ENCODE peak calls at places on chromosome 22, in five cellular contexts. One of them, this sample, is unnamed.

GRCh38 chr22:49349181-49349835 is 478.4 kb downstream of the BRD1 start:
- DNase-seq in fibroblast of pulmonary artery: no peak
- DNase-seq in astrocyte of the cerebellum: no peak
- DNase-seq in right atrium auricular region: no peak
- DNase-seq in HFF-Myc: no peak
- DNase-seq in this sample: no peak

GRCh38 chr22:32562916-32563315 is 88.3 kb downstream of the FBXO7 start:
- DNase-seq in HFF-Myc: no peak
- DNase-seq in astrocyte of the cerebellum: no peak
- DNase-seq in fibroblast of pulmonary artery: no peak
- DNase-seq in right atrium auricular region: no peak
- DNase-seq in this sample: no peak

GRCh38 chr22:47090591-47091240 is 328.3 kb downstream of the TBC1D22A start:
- DNase-seq in right atrium auricular region: no peak
- DNase-seq in astrocyte of the cerebellum: no peak
- DNase-seq in HFF-Myc: no peak
- DNase-seq in fibroblast of pulmonary artery: peak
- DNase-seq in this sample: no peak

GRCh38 chr22:49431559-49431958 is 396.1 kb downstream of the BRD1 start:
- DNase-seq in astrocyte of the cerebellum: no peak
- DNase-seq in fibroblast of pulmonary artery: no peak
- DNase-seq in HFF-Myc: no peak
- DNase-seq in right atrium auricular region: no peak
- DNase-seq in this sample: no peak

GRCh38 chr22:42397332-42398246 is 34.6 kb downstream of the NFAM1 start:
- DNase-seq in astrocyte of the cerebellum: no peak
- DNase-seq in fibroblast of pulmonary artery: no peak
- DNase-seq in HFF-Myc: no peak
- DNase-seq in right atrium auricular region: peak
- DNase-seq in this sample: no peak

GRCh38 chr22:41517172-41518047 is 26.9 kb downstream of the POLR3H start:
- DNase-seq in fibroblast of pulmonary artery: peak
- DNase-seq in right atrium auricular region: peak
- DNase-seq in HFF-Myc: no peak
- DNase-seq in astrocyte of the cerebellum: no peak
- DNase-seq in this sample: peak

GRCh38 chr22:26897384-26897783 is 240.0 kb downstream of the MIAT start:
- DNase-seq in fibroblast of pulmonary artery: no peak
- DNase-seq in right atrium auricular region: no peak
- DNase-seq in HFF-Myc: no peak
- DNase-seq in astrocyte of the cerebellum: no peak
- DNase-seq in this sample: peak

GRCh38 chr22:27046603-27047002 is 389.2 kb downstream of the MIAT start:
- DNase-seq in HFF-Myc: no peak
- DNase-seq in right atrium auricular region: no peak
- DNase-seq in fibroblast of pulmonary artery: no peak
- DNase-seq in astrocyte of the cerebellum: no peak
- DNase-seq in this sample: no peak

GRCh38 chr22:43642319-43642718 is 169.8 kb downstream of the EFCAB6 start:
- DNase-seq in astrocyte of the cerebellum: no peak
- DNase-seq in HFF-Myc: no peak
- DNase-seq in fibroblast of pulmonary artery: no peak
- DNase-seq in right atrium auricular region: no peak
- DNase-seq in this sample: peak

GRCh38 chr22:46948411-46949144 is 186.1 kb downstream of the TBC1D22A start:
- DNase-seq in right atrium auricular region: no peak
- DNase-seq in HFF-Myc: no peak
- DNase-seq in fibroblast of pulmonary artery: no peak
- DNase-seq in astrocyte of the cerebellum: no peak
- DNase-seq in this sample: peak

GRCh38 chr22:26845016-26845728 is 187.8 kb downstream of the MIAT start:
- DNase-seq in HFF-Myc: no peak
- DNase-seq in astrocyte of the cerebellum: no peak
- DNase-seq in right atrium auricular region: peak
- DNase-seq in fibroblast of pulmonary artery: peak
- DNase-seq in this sample: no peak

GRCh38 chr22:47736166-47737034 is 974.0 kb downstream of the TBC1D22A start:
- DNase-seq in HFF-Myc: no peak
- DNase-seq in right atrium auricular region: no peak
- DNase-seq in astrocyte of the cerebellum: no peak
- DNase-seq in fibroblast of pulmonary artery: no peak
- DNase-seq in this sample: no peak

GRCh38 chr22:27719033-27719341 is 82.6 kb downstream of the MN1 start:
- DNase-seq in astrocyte of the cerebellum: no peak
- DNase-seq in fibroblast of pulmonary artery: no peak
- DNase-seq in right atrium auricular region: no peak
- DNase-seq in HFF-Myc: no peak
- DNase-seq in this sample: no peak

GRCh38 chr22:20243545-20244249 is 24.4 kb downstream of the RTN4R start:
- DNase-seq in HFF-Myc: no peak
- DNase-seq in fibroblast of pulmonary artery: peak
- DNase-seq in astrocyte of the cerebellum: peak
- DNase-seq in right atrium auricular region: peak
- DNase-seq in this sample: no peak

GRCh38 chr22:28795932-28796856 is 4.2 kb downstream of the XBP1 start:
- DNase-seq in right atrium auricular region: no peak
- DNase-seq in astrocyte of the cerebellum: no peak
- DNase-seq in fibroblast of pulmonary artery: no peak
- DNase-seq in HFF-Myc: no peak
- DNase-seq in this sample: no peak

GRCh38 chr22:19478466-19479357 is at the start of gene UFD1:
- DNase-seq in astrocyte of the cerebellum: peak
- DNase-seq in right atrium auricular region: peak
- DNase-seq in HFF-Myc: no peak
- DNase-seq in fibroblast of pulmonary artery: peak
- DNase-seq in this sample: peak

GRCh38 chr22:22403306-22403705 is 105.2 kb downstream of the ZNF280B start:
- DNase-seq in right atrium auricular region: no peak
- DNase-seq in fibroblast of pulmonary artery: no peak
- DNase-seq in astrocyte of the cerebellum: no peak
- DNase-seq in HFF-Myc: no peak
- DNase-seq in this sample: no peak
- TF ChIP-seq CTCF in right atrium auricular region: no peak
- TF ChIP-seq CTCF in fibroblast of pulmonary artery: no peak
- TF ChIP-seq CTCF in astrocyte of the cerebellum: no peak
- TF ChIP-seq CTCF in HFF-Myc: no peak
- TF ChIP-seq CTCF in this sample: no peak

GRCh38 chr22:44668886-44669724 is 32.9 kb upstream of the PRR5 start:
- DNase-seq in HFF-Myc: no peak
- DNase-seq in astrocyte of the cerebellum: no peak
- DNase-seq in right atrium auricular region: no peak
- DNase-seq in fibroblast of pulmonary artery: no peak
- DNase-seq in this sample: no peak

GRCh38 chr22:44667829-44668189 is 34.2 kb upstream of the PRR5 start:
- DNase-seq in fibroblast of pulmonary artery: no peak
- DNase-seq in HFF-Myc: no peak
- DNase-seq in right atrium auricular region: no peak
- DNase-seq in astrocyte of the cerebellum: no peak
- DNase-seq in this sample: no peak

GRCh38 chr22:44670220-44670983 is 31.6 kb upstream of the PRR5 start:
- DNase-seq in right atrium auricular region: no peak
- DNase-seq in fibroblast of pulmonary artery: no peak
- DNase-seq in astrocyte of the cerebellum: no peak
- DNase-seq in HFF-Myc: no peak
- DNase-seq in this sample: no peak

GRCh38 chr22:44668190-44668885 is 33.7 kb upstream of the PRR5 start:
- DNase-seq in right atrium auricular region: no peak
- DNase-seq in astrocyte of the cerebellum: no peak
- DNase-seq in HFF-Myc: no peak
- DNase-seq in fibroblast of pulmonary artery: no peak
- DNase-seq in this sample: no peak

GRCh38 chr22:44669725-44670027 is 32.3 kb upstream of the PRR5 start:
- DNase-seq in fibroblast of pulmonary artery: peak
- DNase-seq in HFF-Myc: no peak
- DNase-seq in right atrium auricular region: no peak
- DNase-seq in astrocyte of the cerebellum: no peak
- DNase-seq in this sample: no peak
- TF ChIP-seq CTCF in fibroblast of pulmonary artery: peak
- TF ChIP-seq CTCF in HFF-Myc: peak
- TF ChIP-seq CTCF in right atrium auricular region: peak
- TF ChIP-seq CTCF in astrocyte of the cerebellum: peak
- TF ChIP-seq CTCF in this sample: peak

DNA sequence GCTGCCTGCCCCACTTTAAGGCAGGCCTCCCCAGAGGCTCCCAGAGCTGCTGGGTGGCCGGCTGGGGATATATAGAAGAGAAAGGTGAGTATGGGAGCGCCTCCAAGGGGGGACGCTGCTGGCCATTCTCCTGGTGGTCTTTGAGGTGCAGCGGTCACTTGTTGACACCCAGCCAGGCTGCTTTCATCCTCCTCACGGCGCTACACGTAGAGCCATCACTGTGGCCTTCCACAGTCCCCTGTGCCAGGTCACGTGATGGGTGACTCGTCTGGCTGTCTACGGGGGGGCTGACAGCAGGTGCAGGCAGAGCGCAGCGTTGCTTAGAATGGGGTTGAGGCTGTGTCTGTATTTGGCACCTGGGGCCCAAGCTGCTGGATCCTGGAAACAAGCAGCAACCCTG is 1.9 kb downstream of the ACR start:
- DNase-seq in right atrium auricular region: peak
- DNase-seq in astrocyte of the cerebellum: no peak
- DNase-seq in HFF-Myc: no peak
- DNase-seq in fibroblast of pulmonary artery: no peak
- DNase-seq in this sample: peak
- TF ChIP-seq CTCF in right atrium auricular region: no peak
- TF ChIP-seq CTCF in astrocyte of the cerebellum: no peak
- TF ChIP-seq CTCF in HFF-Myc: no peak
- TF ChIP-seq CTCF in fibroblast of pulmonary artery: no peak
- TF ChIP-seq CTCF in this sample: no peak

GRCh38 chr22:39177456-39177775 is 24.9 kb upstream of the CBX7 start:
- DNase-seq in astrocyte of the cerebellum: no peak
- DNase-seq in right atrium auricular region: no peak
- DNase-seq in fibroblast of pulmonary artery: no peak
- DNase-seq in HFF-Myc: no peak
- DNase-seq in this sample: peak

GRCh38 chr22:39175127-39176066 is 22.9 kb upstream of the CBX7 start:
- DNase-seq in fibroblast of pulmonary artery: no peak
- DNase-seq in HFF-Myc: no peak
- DNase-seq in right atrium auricular region: no peak
- DNase-seq in astrocyte of the cerebellum: no peak
- DNase-seq in this sample: no peak

GRCh38 chr22:39177791-39178190 is 25.3 kb upstream of the CBX7 start:
- DNase-seq in HFF-Myc: no peak
- DNase-seq in fibroblast of pulmonary artery: no peak
- DNase-seq in right atrium auricular region: no peak
- DNase-seq in astrocyte of the cerebellum: no peak
- DNase-seq in this sample: peak

GRCh38 chr22:39176067-39176621 is 23.7 kb upstream of the CBX7 start:
- DNase-seq in astrocyte of the cerebellum: no peak
- DNase-seq in right atrium auricular region: no peak
- DNase-seq in fibroblast of pulmonary artery: peak
- DNase-seq in HFF-Myc: no peak
- DNase-seq in this sample: no peak

GRCh38 chr22:39176673-39177455 is 24.4 kb upstream of the CBX7 start:
- DNase-seq in HFF-Myc: no peak
- DNase-seq in astrocyte of the cerebellum: no peak
- DNase-seq in fibroblast of pulmonary artery: no peak
- DNase-seq in right atrium auricular region: no peak
- DNase-seq in this sample: no peak
- TF ChIP-seq CTCF in HFF-Myc: no peak
- TF ChIP-seq CTCF in astrocyte of the cerebellum: no peak
- TF ChIP-seq CTCF in fibroblast of pulmonary artery: no peak
- TF ChIP-seq CTCF in right atrium auricular region: no peak
- TF ChIP-seq CTCF in this sample: no peak

GRCh38 chr22:30717952-30718351 is 23.3 kb downstream of the OSBP2 start:
- DNase-seq in HFF-Myc: no peak
- DNase-seq in astrocyte of the cerebellum: no peak
- DNase-seq in right atrium auricular region: no peak
- DNase-seq in fibroblast of pulmonary artery: no peak
- DNase-seq in this sample: no peak

GRCh38 chr22:30717331-30717921 is 22.8 kb downstream of the OSBP2 start:
- DNase-seq in fibroblast of pulmonary artery: peak
- DNase-seq in right atrium auricular region: no peak
- DNase-seq in astrocyte of the cerebellum: no peak
- DNase-seq in HFF-Myc: peak
- DNase-seq in this sample: no peak

GRCh38 chr22:30714062-30714461 is 19.4 kb downstream of the OSBP2 start:
- DNase-seq in HFF-Myc: no peak
- DNase-seq in fibroblast of pulmonary artery: no peak
- DNase-seq in astrocyte of the cerebellum: no peak
- DNase-seq in right atrium auricular region: no peak
- DNase-seq in this sample: no peak

GRCh38 chr22:30712094-30712493 is 17.4 kb downstream of the OSBP2 start:
- DNase-seq in fibroblast of pulmonary artery: no peak
- DNase-seq in astrocyte of the cerebellum: no peak
- DNase-seq in right atrium auricular region: no peak
- DNase-seq in HFF-Myc: no peak
- DNase-seq in this sample: no peak
- TF ChIP-seq CTCF in fibroblast of pulmonary artery: no peak
- TF ChIP-seq CTCF in astrocyte of the cerebellum: no peak
- TF ChIP-seq CTCF in right atrium auricular region: no peak
- TF ChIP-seq CTCF in HFF-Myc: no peak
- TF ChIP-seq CTCF in this sample: no peak

GRCh38 chr22:34105461-34106062 is 185.3 kb upstream of the LARGE1 start:
- DNase-seq in right atrium auricular region: peak
- DNase-seq in fibroblast of pulmonary artery: no peak
- DNase-seq in HFF-Myc: no peak
- DNase-seq in astrocyte of the cerebellum: no peak
- DNase-seq in this sample: peak
- TF ChIP-seq CTCF in right atrium auricular region: peak
- TF ChIP-seq CTCF in fibroblast of pulmonary artery: no peak
- TF ChIP-seq CTCF in HFF-Myc: peak
- TF ChIP-seq CTCF in astrocyte of the cerebellum: no peak
- TF ChIP-seq CTCF in this sample: peak

This sample was measured in type B pancreatic cell.